ENCODE peak calls at places on chromosome 12, in eight cellular contexts. H is A673; E is tibial artery; G is SHP77; Y is EL; V is stimulated activated CD4-positive, alpha-beta T cell treated with anti-CD3 and anti-CD28 coated beads, Interleukin-1b, Interleukin-23, amount 100 ng/mL, for 24 hours; U is osteocyte; W is MV-4-11. O is an unnamed sample.

GRCh38 chr12:77689510-77690086 is 141.1 kb upstream of the NAV3 start:
- DNase-seq in U (no peak), G (no peak), Y (no peak), E (no peak), W (no peak), V (no peak), H (no peak), O (no peak)

GRCh38 chr12:22631863-22632463 is 7.0 kb downstream of the ETNK1 start:
- DNase-seq in U (no peak), G (no peak), Y (peak; percentile 18), W (peak; percentile 30), H (peak; percentile 33), E (no peak), V (no peak), O (peak; percentile 45)

GRCh38 chr12:1935700-1936378 is 17.4 kb upstream of the CACNA2D4 start:
- DNase-seq in G (no peak), Y (no peak), U (no peak), V (no peak), E (peak; percentile 94), W (no peak), H (no peak), O (no peak)

GRCh38 chr12:48045965-48046364 is 41.7 kb upstream of the COL2A1 start:
- DNase-seq in G (no peak), W (no peak), U (no peak), V (no peak), E (no peak), Y (no peak), H (no peak), O (no peak)

GRCh38 chr12:95908573-95908972 is 33.8 kb downstream of the CCDC38 start:
- DNase-seq in U (no peak), H (no peak), W (no peak), V (no peak), G (no peak), E (no peak), Y (peak; percentile 62), O (no peak)

GRCh38 chr12:119148049-119148448 is 30.7 kb upstream of the HSPB8 start:
- DNase-seq in E (no peak), H (no peak), W (no peak), Y (no peak), V (no peak), U (no peak), G (no peak), O (no peak)

GRCh38 chr12:89960011-89960507 is 251.4 kb upstream of the ATP2B1 start:
- DNase-seq in G (no peak), V (no peak), Y (peak; percentile 63), W (no peak), H (no peak), U (no peak), E (no peak), O (no peak)

GRCh38 chr12:111444314-111444705 is 38.6 kb downstream of the SH2B3 start:
- DNase-seq in Y (no peak), E (no peak), H (no peak), U (no peak), W (peak; percentile 50), V (no peak), G (no peak), O (no peak)

GRCh38 chr12:47281667-47282171 is 202.0 kb upstream of the AMIGO2 start:
- DNase-seq in Y (peak; percentile 8), G (no peak), H (no peak), U (no peak), E (no peak), W (no peak), V (no peak), O (no peak)

GRCh38 chr12:121992059-121992879 is 29.4 kb upstream of the BCL7A start:
- DNase-seq in G (no peak), W (peak; percentile 79), E (no peak), Y (peak; percentile 95), H (no peak), U (no peak), V (peak; percentile 56), O (peak; percentile 78)

GRCh38 chr12:68871899-68872298 is 61.1 kb downstream of the CPM start:
- DNase-seq in G (no peak), V (peak; percentile 4), Y (peak; percentile 19), W (peak; percentile 47), H (peak; percentile 40), E (no peak), U (peak; percentile 17), O (peak; percentile 43)